ENCODE peak calls at places on chromosome 15, in six cellular contexts. One of them, this sample, is unnamed.

GRCh38 chr15:85707519-85708338 is 87.0 kb downstream of the KLHL25 start:
- DNase-seq in GM12891: no peak
- DNase-seq in H1: no peak
- DNase-seq in HepG2: peak; percentile 93
- DNase-seq in GM12878: no peak
- DNase-seq in K562: no peak
- DNase-seq in this sample: no peak

GRCh38 chr15:64356443-64357040 is 569 bp upstream of the CSNK1G1 start:
- DNase-seq in H1: no peak
- DNase-seq in GM12891: no peak
- DNase-seq in GM12878: no peak
- DNase-seq in K562: no peak
- DNase-seq in HepG2: peak; percentile 73
- DNase-seq in this sample: no peak

GRCh38 chr15:85800460-85801123 is 5.9 kb upstream of the KLHL25 start:
- DNase-seq in GM12878: no peak
- DNase-seq in H1: no peak
- DNase-seq in K562: no peak
- DNase-seq in GM12891: no peak
- DNase-seq in HepG2: peak; percentile 78
- DNase-seq in this sample: no peak

GRCh38 chr15:80476036-80476435 is 71.9 kb downstream of the ARNT2 start:
- DNase-seq in H1: no peak
- DNase-seq in K562: no peak
- DNase-seq in HepG2: no peak
- DNase-seq in GM12878: no peak
- DNase-seq in GM12891: no peak
- DNase-seq in this sample: no peak

GRCh38 chr15:43511012-43511885 is 6.2 kb upstream of the MAP1A start:
- DNase-seq in K562: peak; percentile 43
- DNase-seq in GM12891: no peak
- DNase-seq in H1: peak; percentile 63
- DNase-seq in GM12878: no peak
- DNase-seq in HepG2: peak; percentile 20
- DNase-seq in this sample: no peak

GRCh38 chr15:64695571-64695992 is 79.8 kb downstream of the RBPMS2 start:
- DNase-seq in GM12891: no peak
- DNase-seq in HepG2: no peak
- DNase-seq in K562: peak; percentile 79
- DNase-seq in H1: no peak
- DNase-seq in GM12878: no peak
- DNase-seq in this sample: no peak

GRCh38 chr15:79184465-79184892 is 93.9 kb upstream of the RASGRF1 start:
- DNase-seq in GM12891: peak; percentile 44
- DNase-seq in GM12878: peak; percentile 25
- DNase-seq in HepG2: peak; percentile 59
- DNase-seq in K562: peak; percentile 72
- DNase-seq in H1: peak; percentile 87
- DNase-seq in this sample: peak; percentile 46

GRCh38 chr15:77865701-77866100 is 211.8 kb downstream of the TBC1D2B start:
- DNase-seq in K562: no peak
- DNase-seq in GM12878: no peak
- DNase-seq in GM12891: no peak
- DNase-seq in HepG2: no peak
- DNase-seq in H1: no peak
- DNase-seq in this sample: no peak

GRCh38 chr15:25378501-25378901 is 60.3 kb downstream of the UBE3A start:
- DNase-seq in H1: no peak
- DNase-seq in GM12891: no peak
- DNase-seq in K562: no peak
- DNase-seq in HepG2: no peak
- DNase-seq in GM12878: no peak
- DNase-seq in this sample: no peak

GRCh38 chr15:45150997-45151396 is 21.2 kb downstream of the DUOX1 start:
- DNase-seq in GM12878: no peak
- DNase-seq in K562: no peak
- DNase-seq in H1: no peak
- DNase-seq in GM12891: no peak
- DNase-seq in HepG2: no peak
- DNase-seq in this sample: no peak

GRCh38 chr15:45458746-45459403 is 63.7 kb downstream of the SLC30A4 start:
- DNase-seq in H1: peak; percentile 91
- DNase-seq in GM12891: no peak
- DNase-seq in GM12878: peak; percentile 44
- DNase-seq in HepG2: peak; percentile 39
- DNase-seq in K562: peak; percentile 60
- DNase-seq in this sample: no peak

GRCh38 chr15:42605281-42605744 is 29.9 kb downstream of the STARD9 start:
- DNase-seq in GM12891: no peak
- DNase-seq in K562: no peak
- DNase-seq in GM12878: peak; percentile 59
- DNase-seq in H1: no peak
- DNase-seq in HepG2: no peak
- DNase-seq in this sample: no peak

GRCh38 chr15:28955686-28956421 is 70.1 kb downstream of the APBA2 start:
- DNase-seq in GM12878: no peak
- DNase-seq in K562: peak; percentile 54
- DNase-seq in HepG2: no peak
- DNase-seq in GM12891: no peak
- DNase-seq in H1: peak; percentile 40
- DNase-seq in this sample: no peak

GRCh38 chr15:79769081-79769481 is 127.7 kb downstream of the MTHFS start:
- DNase-seq in GM12878: no peak
- DNase-seq in K562: no peak
- DNase-seq in GM12891: no peak
- DNase-seq in H1: no peak
- DNase-seq in HepG2: peak; percentile 19
- DNase-seq in this sample: no peak

GRCh38 chr15:63118854-63119253 is 2.8 kb upstream of the LACTB start:
- DNase-seq in GM12878: no peak
- DNase-seq in H1: no peak
- DNase-seq in HepG2: peak; percentile 66
- DNase-seq in GM12891: no peak
- DNase-seq in K562: no peak
- DNase-seq in this sample: no peak

GRCh38 chr15:84731774-84732173 is 15.8 kb upstream of the SEC11A start:
- DNase-seq in GM12891: no peak
- DNase-seq in GM12878: no peak
- DNase-seq in HepG2: no peak
- DNase-seq in H1: no peak
- DNase-seq in K562: no peak
- DNase-seq in this sample: no peak

GRCh38 chr15:56775632-56776031 is 42.3 kb upstream of the ZNF280D start:
- DNase-seq in HepG2: no peak
- DNase-seq in H1: no peak
- DNase-seq in GM12878: no peak
- DNase-seq in GM12891: no peak
- DNase-seq in K562: no peak
- DNase-seq in this sample: no peak

DNA sequence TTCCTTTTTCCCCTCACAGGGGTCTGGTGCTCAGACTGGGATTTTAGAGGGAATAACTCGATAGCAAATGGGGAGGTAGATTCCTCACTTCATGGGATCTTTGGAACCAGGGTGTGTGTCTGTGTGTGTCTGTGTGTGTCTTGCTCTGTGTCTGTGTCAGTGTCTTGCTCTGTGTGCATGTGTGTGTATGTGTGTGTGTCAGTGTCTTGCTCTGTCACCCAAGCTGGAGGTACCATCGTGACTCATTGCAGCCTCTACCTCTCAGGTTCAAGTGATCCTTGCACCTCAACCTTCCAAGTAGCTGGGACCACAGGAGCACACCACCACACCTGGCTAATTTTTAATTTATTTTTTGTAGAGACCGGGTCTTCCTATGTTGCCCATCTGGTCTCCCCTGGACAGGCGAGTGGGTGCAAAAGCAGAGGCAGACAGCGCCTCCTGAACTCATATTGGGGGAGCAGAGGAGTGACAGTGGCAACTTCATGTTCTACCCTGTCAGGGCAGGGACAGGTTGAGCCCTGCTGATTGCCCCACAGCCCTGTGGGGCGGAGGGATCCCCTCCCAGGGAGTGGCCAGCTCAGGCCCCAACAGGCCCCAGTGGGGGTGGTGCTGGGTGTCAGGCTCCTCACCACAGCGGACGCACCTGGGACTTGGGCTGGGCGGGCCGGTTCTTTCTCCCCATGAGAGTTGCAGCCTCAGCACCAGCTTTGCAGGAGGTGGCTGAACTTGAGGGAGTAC is 10.4 kb upstream of the SEMA4B start:
- DNase-seq in HepG2: no peak
- DNase-seq in K562: peak; percentile 45
- DNase-seq in GM12878: no peak
- DNase-seq in GM12891: no peak
- DNase-seq in H1: no peak
- DNase-seq in this sample: no peak
- TF ChIP-seq POLR2A in HepG2: no peak
- TF ChIP-seq POLR2A in K562: no peak
- TF ChIP-seq POLR2A in GM12878: no peak
- TF ChIP-seq POLR2A in GM12891: no peak
- TF ChIP-seq POLR2A in H1: no peak
- TF ChIP-seq POLR2A in this sample: no peak

GRCh38 chr15:38696120-38696727 is 131.6 kb upstream of the RASGRP1 start:
- DNase-seq in HepG2: no peak
- DNase-seq in K562: no peak
- DNase-seq in GM12878: no peak
- DNase-seq in H1: no peak
- DNase-seq in GM12891: no peak
- DNase-seq in this sample: no peak
- TF ChIP-seq TAF1 in HepG2: no peak
- TF ChIP-seq TAF1 in K562: no peak
- TF ChIP-seq TAF1 in GM12878: no peak
- TF ChIP-seq TAF1 in H1: no peak
- TF ChIP-seq TAF1 in GM12891: no peak
- TF ChIP-seq TAF1 in this sample: no peak

GRCh38 chr15:58331562-58331902 is 100.3 kb upstream of the LIPC start:
- DNase-seq in H1: no peak
- DNase-seq in K562: no peak
- DNase-seq in HepG2: peak; percentile 32
- DNase-seq in GM12878: no peak
- DNase-seq in GM12891: no peak
- DNase-seq in this sample: no peak
- TF ChIP-seq POLR2A in H1: no peak
- TF ChIP-seq POLR2A in K562: no peak
- TF ChIP-seq POLR2A in HepG2: no peak
- TF ChIP-seq POLR2A in GM12878: no peak
- TF ChIP-seq POLR2A in GM12891: no peak
- TF ChIP-seq POLR2A in this sample: no peak

DNA sequence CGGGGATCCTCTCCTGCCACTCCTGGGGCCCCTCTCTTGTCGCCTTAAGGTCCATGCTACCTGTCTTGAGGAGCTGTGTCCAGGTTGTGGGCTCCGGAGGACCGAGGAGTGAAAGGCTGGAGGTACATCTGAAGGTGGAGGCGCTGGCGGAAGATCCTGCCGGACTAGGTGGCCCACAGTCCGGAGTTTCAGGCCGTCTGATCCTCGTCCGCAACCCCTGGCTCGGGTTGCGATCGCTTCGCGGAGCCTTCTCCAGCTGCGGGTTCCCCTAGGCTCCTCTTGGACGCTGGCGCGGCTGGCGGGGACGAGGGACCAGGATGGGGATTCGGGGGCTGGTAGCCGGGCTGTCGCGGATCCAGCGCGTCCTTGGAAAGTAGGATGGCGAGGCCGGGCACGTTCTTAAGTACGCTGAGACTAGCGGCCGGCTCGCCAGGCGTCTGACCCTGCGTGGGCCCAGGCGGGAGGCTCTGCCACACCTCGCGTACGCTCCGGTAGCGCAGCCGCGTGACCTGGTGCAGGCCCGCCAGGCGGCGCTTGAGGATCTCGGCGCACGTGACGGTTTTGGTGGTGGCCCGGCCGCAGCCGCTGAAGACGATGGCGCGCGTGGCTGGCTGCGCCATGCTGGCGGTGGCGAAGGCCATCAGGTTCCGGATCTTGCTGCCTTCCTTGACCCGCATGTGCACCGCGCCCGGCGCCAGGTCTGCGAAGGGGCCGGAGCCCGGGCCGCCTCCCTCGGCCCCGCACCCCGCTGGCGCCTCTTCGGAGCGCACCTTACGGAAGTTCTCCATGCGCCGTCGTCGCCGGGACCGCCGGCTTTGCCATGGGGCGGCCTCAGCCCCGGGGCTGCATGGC is 550 bp downstream of the RPP25 start:
- DNase-seq in GM12878: no peak
- DNase-seq in GM12891: no peak
- DNase-seq in HepG2: no peak
- DNase-seq in K562: peak; percentile 67
- DNase-seq in H1: peak; percentile 84
- DNase-seq in this sample: peak; percentile 57
- TF ChIP-seq TAF1 in GM12878: no peak
- TF ChIP-seq TAF1 in GM12891: no peak
- TF ChIP-seq TAF1 in HepG2: no peak
- TF ChIP-seq TAF1 in K562: peak; percentile 28
- TF ChIP-seq TAF1 in H1: no peak
- TF ChIP-seq TAF1 in this sample: no peak

GRCh38 chr15:65867244-65867643 is 2.0 kb upstream of the RAB11A start:
- DNase-seq in HepG2: no peak
- DNase-seq in GM12878: no peak
- DNase-seq in GM12891: no peak
- DNase-seq in H1: no peak
- DNase-seq in K562: no peak
- DNase-seq in this sample: no peak

GRCh38 chr15:65869127-65869953 is at the start of gene RAB11A:
- DNase-seq in GM12891: peak; percentile 75
- DNase-seq in H1: peak; percentile 97
- DNase-seq in GM12878: peak; percentile 85
- DNase-seq in HepG2: peak; percentile 93
- DNase-seq in K562: peak; percentile 96
- DNase-seq in this sample: peak; percentile 86

GRCh38 chr15:65870889-65871533 is 1.7 kb downstream of the RAB11A start:
- DNase-seq in GM12891: peak; percentile 21
- DNase-seq in H1: no peak
- DNase-seq in K562: peak; percentile 45
- DNase-seq in HepG2: peak; percentile 40
- DNase-seq in GM12878: no peak
- DNase-seq in this sample: peak; percentile 13

GRCh38 chr15:65868546-65869126 is 655 bp upstream of the RAB11A start:
- DNase-seq in HepG2: no peak
- DNase-seq in H1: no peak
- DNase-seq in GM12891: no peak
- DNase-seq in K562: no peak
- DNase-seq in GM12878: no peak
- DNase-seq in this sample: no peak

GRCh38 chr15:65869954-65870871 is 922 bp downstream of the RAB11A start:
- DNase-seq in K562: peak; percentile 29
- DNase-seq in GM12891: no peak
- DNase-seq in HepG2: peak; percentile 50
- DNase-seq in GM12878: no peak
- DNase-seq in H1: no peak
- DNase-seq in this sample: no peak
- TF ChIP-seq POLR2A in K562: peak; percentile 28
- TF ChIP-seq POLR2A in GM12891: no peak
- TF ChIP-seq POLR2A in HepG2: no peak
- TF ChIP-seq POLR2A in GM12878: peak; percentile 38
- TF ChIP-seq POLR2A in H1: no peak
- TF ChIP-seq POLR2A in this sample: no peak

GRCh38 chr15:49094923-49095322 is 48.7 kb upstream of the SECISBP2L start:
- DNase-seq in H1: no peak
- DNase-seq in HepG2: no peak
- DNase-seq in K562: no peak
- DNase-seq in GM12891: no peak
- DNase-seq in GM12878: no peak
- DNase-seq in this sample: no peak
- TF ChIP-seq TAF1 in H1: no peak
- TF ChIP-seq TAF1 in HepG2: no peak
- TF ChIP-seq TAF1 in K562: no peak
- TF ChIP-seq TAF1 in GM12891: no peak
- TF ChIP-seq TAF1 in GM12878: no peak
- TF ChIP-seq TAF1 in this sample: no peak

This sample was measured in GM12892.